ENCODE peak calls at places on chromosomes 2 and 18, in four cellular contexts. M is heart left ventricle, K is germinal center, J is NB4. U is an unnamed sample.

GRCh38 chr2:229220254-229220653 is 50.8 kb downstream of the PID1 start:
- DNase-seq in K (no peak), J (no peak), M (no peak), U (no peak)

GRCh38 chr2:217804786-217805678 is 197.8 kb downstream of the TNS1 start:
- DNase-seq in M (peak), J (no peak), K (no peak), U (no peak)

GRCh38 chr2:20108655-20109396 is 57.4 kb upstream of the LAPTM4A start:
- DNase-seq in J (peak), M (no peak), K (no peak), U (no peak)

GRCh38 chr2:239150125-239151011 is 250.5 kb downstream of the HDAC4 start:
- DNase-seq in J (no peak), K (no peak), M (no peak), U (no peak)

GRCh38 chr2:54599914-54600313 is 123.5 kb upstream of the EML6 start:
- DNase-seq in J (no peak), M (peak), K (no peak), U (peak)

GRCh38 chr2:168550670-168551069 is 94.6 kb downstream of the CERS6 start:
- DNase-seq in J (peak), M (no peak), K (no peak), U (no peak)

GRCh38 chr2:204207851-204208250 is 271.3 kb downstream of the ICOS start:
- DNase-seq in M (no peak), K (no peak), J (no peak), U (no peak)

GRCh38 chr2:133247613-133248012 is 320.6 kb downstream of the NCKAP5 start:
- DNase-seq in J (peak), M (no peak), K (peak), U (no peak)

GRCh38 chr2:32418777-32419176 is 62.0 kb downstream of the BIRC6 start:
- DNase-seq in J (no peak), K (no peak), M (no peak), U (no peak)

GRCh38 chr2:202831241-202831997 is 40.1 kb downstream of the ICA1L start:
- DNase-seq in J (peak), M (no peak), K (peak), U (peak)

GRCh38 chr18:2994190-2994589 is 18.8 kb downstream of the LPIN2 start:
- DNase-seq in K (no peak), M (no peak), J (no peak), U (no peak)

GRCh38 chr2:179049546-179050311 is at the start of gene CCDC141:
- DNase-seq in J (peak), K (peak), M (peak), U (no peak)

GRCh38 chr18:3089579-3089978 is 76.6 kb upstream of the LPIN2 start:
- DNase-seq in M (no peak), J (no peak), K (no peak), U (no peak)

GRCh38 chr2:240425236-240425615 is 10.2 kb upstream of the GPC1 start:
- DNase-seq in J (peak), K (no peak), M (no peak), U (no peak)

GRCh38 chr2:65129276-65129612 is 662 bp downstream of the RAB1A start:
- DNase-seq in M (no peak), J (peak), K (no peak), U (no peak)

GRCh38 chr2:38602136-38602731 is 494 bp downstream of the HNRNPLL start:
- DNase-seq in M (no peak), K (peak), J (no peak), U (no peak)

GRCh38 chr18:69843047-69843446 is 104.6 kb downstream of the CD226 start:
- DNase-seq in M (no peak), J (no peak), K (no peak), U (no peak)

GRCh38 chr2:37459095-37459981 is 114.9 kb downstream of the QPCT start:
- DNase-seq in M (no peak), J (no peak), K (no peak), U (peak)

GRCh38 chr18:35407871-35408481 is 30.8 kb upstream of the ZNF396 start:
- DNase-seq in K (peak), J (peak), M (peak), U (peak)

GRCh38 chr2:230128943-230129342 is 60.2 kb upstream of the SLC16A14 start:
- DNase-seq in K (no peak), J (no peak), M (no peak), U (peak)

GRCh38 chr18:8601277-8602032 is 7.8 kb upstream of the RAB12 start:
- DNase-seq in M (no peak), K (no peak), J (peak), U (no peak)

GRCh38 chr2:216765810-216766259 is 70.5 kb upstream of the IGFBP5 start:
- DNase-seq in K (no peak), M (peak), J (no peak), U (no peak)

GRCh38 chr2:27798948-27799645 is 27.6 kb downstream of the MRPL33 start:
- DNase-seq in J (peak), M (peak), K (no peak), U (peak)

GRCh38 chr2:38146302-38146916 is 70.5 kb upstream of the CYP1B1 start:
- DNase-seq in K (no peak), J (peak), M (peak), U (peak)

GRCh38 chr18:49935215-49935614 is 121.9 kb upstream of the ACAA2 start:
- DNase-seq in J (no peak), M (no peak), K (no peak), U (no peak)

GRCh38 chr2:176561706-176562105 is 292.5 kb downstream of the MTX2 start:
- DNase-seq in J (no peak), M (no peak), K (no peak), U (no peak)

GRCh38 chr2:43749583-43749982 is 24.3 kb upstream of the DYNC2LI1 start:
- DNase-seq in M (no peak), K (no peak), J (no peak), U (no peak)

U was measured in AG08395.